ENCODE peak calls at places on chromosomes 13 and 19, in four cellular contexts. V is HepG2; C is pancreas; D is activated naive CD4-positive, alpha-beta T cell treated with anti-CD3 and anti-CD28 coated beads, Interleukin-2, amount 50 U/mL, for 72 hours. T is an unnamed sample.

GRCh38 chr19:35708391-35708790 is 4.0 kb downstream of the ZBTB32 start:
- ATAC-seq in D (no peak), C (no peak), V (no peak), T (no peak)

GRCh38 chr19:35117791-35118190 is 2.2 kb downstream of the FXYD3 start:
- ATAC-seq in D (no peak), C (no peak), V (no peak), T (no peak)

GRCh38 chr19:14073925-14074838 is 1.6 kb downstream of the MISP3 start:
- ATAC-seq in D (peak), V (peak), C (no peak), T (peak)

GRCh38 chr13:43662976-43663375 is 123.8 kb downstream of the ENOX1 start:
- ATAC-seq in D (no peak), C (peak), V (no peak), T (no peak)

GRCh38 chr13:59588717-59589067 is 575.0 kb downstream of the DIAPH3 start:
- ATAC-seq in D (no peak), C (no peak), V (no peak), T (no peak)

GRCh38 chr13:51619614-51620013 is 35.4 kb downstream of the WDFY2 start:
- ATAC-seq in C (no peak), D (peak), V (no peak), T (peak)

GRCh38 chr13:27379126-27379525 is 45.3 kb upstream of the GTF3A start:
- ATAC-seq in V (no peak), D (no peak), C (no peak), T (no peak)

GRCh38 chr13:91639316-91639715 is 240.9 kb downstream of the GPC5 start:
- ATAC-seq in V (no peak), D (no peak), C (no peak), T (no peak)

GRCh38 chr19:7746903-7747884 is at the start of gene CD209:
- ATAC-seq in V (no peak), D (no peak), C (no peak), T (no peak)

GRCh38 chr13:28568286-28568685 is 73.4 kb upstream of the FLT1 start:
- ATAC-seq in D (no peak), C (peak), V (no peak), T (no peak)

GRCh38 chr19:51607077-51607476 is 23.1 kb downstream of the SIGLEC5 start:
- ATAC-seq in V (no peak), D (peak), C (no peak), T (peak)

GRCh38 chr13:31947506-31947905 is 84.1 kb upstream of the FRY start:
- ATAC-seq in V (no peak), C (no peak), D (no peak), T (no peak)

GRCh38 chr19:22595918-22596341 is 38.2 kb upstream of the ZNF492 start:
- ATAC-seq in V (no peak), C (peak), D (no peak), T (no peak)

GRCh38 chr19:30052122-30053075 is 110.4 kb downstream of the URI1 start:
- ATAC-seq in C (no peak), D (no peak), V (peak), T (no peak)

GRCh38 chr19:4800591-4801081 is 9.1 kb downstream of the FEM1A start:
- ATAC-seq in D (no peak), V (peak), C (peak), T (no peak)

GRCh38 chr13:33691980-33692379 is 126.0 kb upstream of the RFC3 start:
- ATAC-seq in C (no peak), V (no peak), D (no peak), T (no peak)

GRCh38 chr13:40987606-40988280 is 31.4 kb downstream of the ELF1 start:
- ATAC-seq in V (no peak), C (no peak), D (no peak), T (no peak)

GRCh38 chr13:101019126-101019525 is 344.5 kb upstream of the TMTC4 start:
- ATAC-seq in C (no peak), V (no peak), D (no peak), T (no peak)

GRCh38 chr19:39053276-39054090 is 21.1 kb upstream of the FBXO27 start:
- ATAC-seq in D (no peak), C (peak), V (peak), T (no peak)

GRCh38 chr13:33624740-33625139 is 193.2 kb upstream of the RFC3 start:
- ATAC-seq in D (peak), C (no peak), V (no peak), T (peak)

GRCh38 chr19:39864118-39864517 is 17.9 kb upstream of the FBL start:
- ATAC-seq in V (no peak), D (no peak), C (no peak), T (no peak)

GRCh38 chr13:35512271-35512920 is 35.9 kb upstream of the MAB21L1 start:
- ATAC-seq in C (peak), D (peak), V (no peak), T (peak)

GRCh38 chr13:28147489-28147888 is 9.1 kb downstream of the PAN3 start:
- ATAC-seq in C (no peak), D (peak), V (peak), T (peak)

GRCh38 chr19:51830263-51830662 is 35.3 kb downstream of the FPR3 start:
- ATAC-seq in C (peak), D (no peak), V (no peak), T (no peak)